ENCODE peak calls at places on chromosomes 12 and 14, in ten cellular contexts. N is dorsolateral prefrontal cortex, R is tibial artery, B is uterus, W is BJ, D is bronchial epithelial cell, F is heart left ventricle, G is left lung, Y is left ventricle myocardium inferior, Q is ovary. V is an unnamed sample.
A peak's percentile ranks its signal among the peaks of the same experiment; 100 is the strongest.

GRCh38 chr12:123942277-123942653 is 30.4 kb downstream of the CCDC92 start:
- DNase-seq in N (no peak), R (no peak), B (no peak), W (peak; percentile 24), D (peak; percentile 7), F (no peak), G (no peak), Y (no peak), Q (no peak), V (peak; percentile 78)

GRCh38 chr12:117583092-117583491 is 221.7 kb upstream of the NOS1 start:
- DNase-seq in N (no peak), R (no peak), B (no peak), W (no peak), D (no peak), F (no peak), G (no peak), Y (no peak), Q (no peak), V (no peak)

GRCh38 chr12:32535260-32535999 is 136.1 kb downstream of the FGD4 start:
- DNase-seq in N (peak; percentile 72), R (peak; percentile 85), B (peak; percentile 40), W (no peak), D (peak; percentile 60), F (peak; percentile 90), G (peak; percentile 90), Y (peak; percentile 89), Q (peak; percentile 62), V (peak; percentile 69)

GRCh38 chr12:53223006-53223305 is 9.1 kb downstream of the RARG start:
- DNase-seq in N (no peak), R (peak; percentile 56), B (no peak), W (no peak), D (no peak), F (no peak), G (no peak), Y (no peak), Q (no peak), V (no peak)

GRCh38 chr14:102215071-102215470 is 75.4 kb downstream of the WDR20 start:
- DNase-seq in N (no peak), R (no peak), B (peak; percentile 37), W (no peak), D (no peak), F (no peak), G (no peak), Y (no peak), Q (no peak), V (peak; percentile 79)

GRCh38 chr14:74575507-74575906 is 36.5 kb downstream of the LTBP2 start:
- DNase-seq in N (no peak), R (no peak), B (no peak), W (no peak), D (no peak), F (peak; percentile 28), G (no peak), Y (no peak), Q (no peak), V (no peak)

GRCh38 chr14:29799718-29800117 is 127.9 kb downstream of the PRKD1 start:
- DNase-seq in N (no peak), R (no peak), B (no peak), W (no peak), D (no peak), F (no peak), G (no peak), Y (no peak), Q (no peak), V (no peak)

GRCh38 chr12:102769323-102769916 is 147.6 kb downstream of the PAH start:
- DNase-seq in N (peak; percentile 27), R (peak; percentile 70), B (peak; percentile 82), W (peak; percentile 49), D (peak; percentile 43), F (peak; percentile 64), G (no peak), Y (peak; percentile 23), Q (peak; percentile 80), V (peak; percentile 69)

GRCh38 chr12:98736352-98737326 is 91.5 kb downstream of the APAF1 start:
- DNase-seq in N (no peak), R (no peak), B (no peak), W (no peak), D (no peak), F (no peak), G (no peak), Y (no peak), Q (no peak), V (no peak)

GRCh38 chr12:7966558-7966957 is 30.6 kb upstream of the SLC2A3 start:
- DNase-seq in N (no peak), R (no peak), B (no peak), W (no peak), D (peak; percentile 65), F (no peak), G (no peak), Y (no peak), Q (no peak), V (peak; percentile 30)

GRCh38 chr12:7972734-7973488 is 36.9 kb upstream of the SLC2A3 start:
- DNase-seq in N (no peak), R (no peak), B (no peak), W (no peak), D (no peak), F (no peak), G (no peak), Y (no peak), Q (no peak), V (no peak)

DNA sequence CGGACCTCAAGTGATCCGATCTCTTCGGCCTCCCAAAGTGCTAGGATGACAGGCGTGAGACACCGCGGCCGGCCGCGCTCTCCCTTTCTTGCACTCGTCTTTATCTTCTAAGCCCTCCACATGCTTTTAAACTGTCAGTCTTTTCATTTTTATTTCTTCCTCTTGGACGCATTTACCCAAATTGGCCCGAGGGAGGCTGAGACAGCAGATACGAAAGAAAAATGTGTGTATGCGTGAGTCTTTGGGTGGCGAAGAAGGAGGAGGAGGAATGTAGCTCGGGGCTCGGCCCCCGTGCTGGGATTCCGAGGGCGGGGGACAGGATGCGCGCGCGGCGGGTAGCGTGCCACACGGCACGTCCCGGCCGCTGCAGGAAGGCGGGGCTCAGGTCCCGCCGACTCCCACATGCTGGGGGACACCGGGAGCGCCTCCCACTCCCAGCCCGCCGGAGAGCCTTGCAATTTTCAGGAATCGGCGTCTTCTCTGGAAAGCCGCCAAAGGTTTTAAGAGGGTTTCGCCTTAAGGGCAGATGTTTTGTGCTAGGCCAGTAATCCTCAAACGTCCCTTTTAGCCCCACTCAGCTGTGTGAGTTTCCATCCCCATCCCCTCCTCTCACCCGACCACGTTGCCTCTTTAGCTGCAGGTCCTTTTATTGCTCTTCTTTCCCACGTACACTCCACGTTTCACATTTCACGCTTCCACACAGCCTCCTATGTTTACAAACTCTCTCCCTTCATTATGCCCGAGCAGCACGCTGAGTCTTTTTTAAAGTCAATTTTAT is 34.7 kb upstream of the SLC2A3 start:
- DNase-seq in N (peak; percentile 59), R (peak; percentile 96), B (peak; percentile 92), W (peak; percentile 97), D (peak; percentile 87), F (peak; percentile 95), G (peak; percentile 98), Y (peak; percentile 88), Q (peak; percentile 88), V (peak; percentile 96)
- H3K4me3 ChIP-seq in N (peak overlapping the region; percentile 69), R (peak overlapping the region; percentile 51), B (peak overlapping the region; percentile 31), W (peak overlapping the region; percentile 33), D (peak overlapping the region; percentile 47), F (peak overlapping the region; percentile 58), G (peak overlapping the region; percentile 41), Y (peak overlapping the region; percentile 74), Q (peak overlapping the region; percentile 36), V (peak overlapping the region; percentile 53)

GRCh38 chr14:45678163-45678562 is 425.2 kb upstream of the MIS18BP1 start:
- DNase-seq in N (no peak), R (no peak), B (no peak), W (no peak), D (peak; percentile 12), F (no peak), G (no peak), Y (no peak), Q (no peak), V (no peak)
- TF ChIP-seq CTCF in N (no peak), R (no peak), B (no peak), W (peak; percentile 14), D (no peak), F (no peak), G (no peak), Y (no peak), Q (no peak), V (no peak)

DNA sequence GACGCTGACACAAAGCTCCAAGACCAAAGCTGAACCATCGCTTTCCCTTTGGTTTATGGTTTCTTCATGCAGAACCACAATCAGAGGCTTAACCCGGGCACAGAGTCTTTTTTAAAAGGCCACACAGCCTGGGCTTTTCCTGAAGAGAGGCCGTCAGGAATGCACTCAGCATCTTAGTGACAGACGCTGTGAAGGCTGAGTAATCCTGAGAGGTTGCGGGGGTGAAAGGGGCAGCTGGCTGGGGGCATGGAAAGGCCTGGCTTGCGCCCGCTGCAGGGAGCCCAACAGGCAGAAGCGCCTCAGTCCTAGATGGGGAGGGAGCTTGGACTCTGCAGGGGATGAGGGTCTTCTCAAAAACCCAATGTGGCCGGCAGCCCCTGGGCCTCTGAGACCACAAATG is 13.6 kb downstream of the CTDSP2 start:
- DNase-seq in N (no peak), R (peak; percentile 63), B (no peak), W (no peak), D (no peak), F (no peak), G (no peak), Y (no peak), Q (no peak), V (no peak)
- H3K4me3 ChIP-seq in N (no peak overlapping the region), R (no peak overlapping the region), B (no peak overlapping the region), W (no peak overlapping the region), D (no peak overlapping the region), F (no peak overlapping the region), G (no peak overlapping the region), Y (peak overlapping the region; percentile 41), Q (peak overlapping the region; percentile 18), V (no peak overlapping the region)

GRCh38 chr12:96399081-96399918 is 939 bp downstream of the CDK17 start:
- DNase-seq in N (peak; percentile 52), R (peak; percentile 87), B (peak; percentile 80), W (no peak), D (peak; percentile 29), F (peak; percentile 91), G (peak; percentile 96), Y (peak; percentile 81), Q (peak; percentile 78), V (peak; percentile 85)
- TF ChIP-seq CTCF in N (no peak), R (peak; percentile 18), B (peak; percentile 8), W (peak; percentile 44), D (peak; percentile 30), F (no peak), G (no peak), Y (peak; percentile 48), Q (no peak), V (peak; percentile 15)

DNA sequence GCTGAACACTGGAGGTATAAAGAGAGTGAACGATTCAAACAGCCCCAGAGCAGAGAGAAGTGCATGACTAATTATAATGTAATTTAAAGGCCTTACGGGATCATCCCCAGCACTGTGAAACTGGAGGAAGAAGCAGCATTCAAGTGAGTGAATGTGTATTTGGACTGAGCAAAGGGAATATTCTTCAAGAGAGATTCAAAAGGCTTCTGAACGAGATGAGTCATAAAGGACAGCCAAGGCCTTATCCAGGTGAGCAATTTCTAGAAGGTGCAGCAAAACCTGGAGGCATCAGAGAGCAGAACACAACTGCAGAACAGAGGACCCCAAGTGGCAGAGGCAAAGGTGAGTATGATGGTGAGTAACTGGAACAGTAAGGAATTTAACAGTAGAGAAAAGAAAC is 127.2 kb downstream of the BCAT1 start:
- DNase-seq in N (no peak), R (no peak), B (no peak), W (no peak), D (peak; percentile 81), F (no peak), G (no peak), Y (no peak), Q (no peak), V (no peak)
- H3K4me3 ChIP-seq in N (no peak overlapping the region), R (no peak overlapping the region), B (no peak overlapping the region), W (no peak overlapping the region), D (no peak overlapping the region), F (no peak overlapping the region), G (no peak overlapping the region), Y (no peak overlapping the region), Q (no peak overlapping the region), V (no peak overlapping the region)